ENCODE peak calls at places on chromosomes 16 and 17, in eight cellular contexts. G is adrenal gland, P is lung, H is foreskin fibroblast, N is pancreas, Z is suprapubic skin, Q is breast epithelium, E is upper lobe of right lung. U is an unnamed sample.

GRCh38 chr17:40975516-40975915 is 8.6 kb downstream of the KRT40 start:
- DNase-seq in Z (no peak), Q (no peak), E (no peak), P (no peak), H (no peak), G (no peak), N (no peak), U (no peak)

GRCh38 chr16:66594739-66595138 is 9.8 kb upstream of the CMTM3 start:
- DNase-seq in N (no peak), E (no peak), H (no peak), G (no peak), P (no peak), Z (no peak), Q (no peak), U (no peak)

GRCh38 chr16:67943619-67944503 is at the start of gene LCAT:
- DNase-seq in P (peak; percentile 55), N (no peak), Z (no peak), H (peak; percentile 58), E (no peak), G (peak; percentile 73), Q (no peak), U (no peak)

GRCh38 chr16:89314357-89314756 is 96.9 kb downstream of the ZNF778 start:
- DNase-seq in N (no peak), E (no peak), P (no peak), Z (no peak), H (no peak), Q (no peak), G (no peak), U (no peak)

GRCh38 chr17:16923097-16923903 is 48.6 kb downstream of the TNFRSF13B start:
- DNase-seq in Z (peak; percentile 61), G (no peak), P (no peak), H (no peak), Q (peak; percentile 39), N (no peak), E (peak; percentile 53), U (no peak)

GRCh38 chr17:43713494-43714162 is 45.0 kb downstream of the SOST start:
- DNase-seq in P (no peak), Q (no peak), Z (no peak), N (peak; percentile 74), E (no peak), H (peak; percentile 78), G (no peak), U (no peak)

GRCh38 chr16:65392831-65393565 is 271.1 kb upstream of the CDH11 start:
- DNase-seq in H (no peak), P (no peak), G (no peak), E (no peak), N (no peak), Z (no peak), Q (no peak), U (no peak)

GRCh38 chr17:40112718-40113109 is 9.1 kb upstream of the MSL1 start:
- DNase-seq in H (no peak), N (no peak), E (no peak), Q (peak; percentile 41), G (peak; percentile 19), P (no peak), Z (no peak), U (no peak)

GRCh38 chr17:50604470-50604869 is 30.2 kb upstream of the ABCC3 start:
- DNase-seq in G (peak; percentile 42), H (peak; percentile 50), P (no peak), N (no peak), E (no peak), Q (no peak), Z (no peak), U (no peak)

GRCh38 chr17:34387566-34387965 is 24.5 kb upstream of the CCL1 start:
- DNase-seq in H (no peak), G (no peak), P (no peak), Z (no peak), Q (no peak), E (no peak), N (no peak), U (no peak)

GRCh38 chr16:81029930-81030604 is 5.6 kb upstream of the ATMIN start:
- DNase-seq in N (no peak), H (no peak), E (no peak), G (no peak), P (no peak), Z (no peak), Q (no peak), U (no peak)

GRCh38 chr17:1882836-1883235 is 53.0 kb downstream of the RPA1 start:
- DNase-seq in N (no peak), Z (no peak), Q (no peak), H (peak; percentile 61), P (no peak), E (peak; percentile 32), G (no peak), U (no peak)

GRCh38 chr17:70863436-70864248 is 694.3 kb downstream of the KCNJ2 start:
- DNase-seq in Q (no peak), P (no peak), Z (no peak), E (no peak), N (no peak), G (peak; percentile 16), H (peak; percentile 60), U (no peak)

GRCh38 chr17:66339563-66339962 is 37.1 kb downstream of the PRKCA start:
- DNase-seq in E (no peak), P (no peak), Z (no peak), Q (no peak), G (no peak), H (no peak), N (no peak), U (no peak)

GRCh38 chr16:66070140-66070887 is 296.2 kb upstream of the CDH5 start:
- DNase-seq in H (peak; percentile 66), N (no peak), P (peak; percentile 73), E (peak; percentile 68), G (peak; percentile 38), Q (no peak), Z (no peak), U (peak; percentile 82)

GRCh38 chr16:3444032-3444388 is 530 bp downstream of the NAA60 start:
- DNase-seq in G (peak; percentile 46), Q (no peak), P (no peak), E (no peak), H (peak; percentile 84), N (no peak), Z (no peak), U (peak; percentile 38)

GRCh38 chr17:77385750-77386501 is 245.2 kb downstream of the SEC14L1 start:
- DNase-seq in G (peak; percentile 54), E (peak; percentile 82), N (no peak), Q (no peak), P (peak; percentile 56), Z (no peak), H (peak; percentile 80), U (no peak)

GRCh38 chr17:4934173-4934979 is 2.3 kb downstream of the GP1BA start:
- DNase-seq in E (peak; percentile 71), H (peak; percentile 68), N (peak; percentile 73), P (no peak), Z (no peak), Q (peak; percentile 69), G (no peak), U (no peak)

GRCh38 chr17:73872816-73873215 is 228.6 kb upstream of the SDK2 start:
- DNase-seq in N (no peak), G (no peak), Z (no peak), P (no peak), H (no peak), Q (no peak), E (no peak), U (no peak)

GRCh38 chr17:77146882-77147281 is 6.1 kb downstream of the SEC14L1 start:
- DNase-seq in Q (no peak), G (peak; percentile 72), H (no peak), N (peak; percentile 84), E (peak; percentile 84), Z (no peak), P (peak; percentile 55), U (no peak)

GRCh38 chr17:64771980-64772844 is 110.1 kb upstream of the SMURF2 start:
- DNase-seq in E (no peak), Q (no peak), P (no peak), Z (peak; percentile 65), H (no peak), N (no peak), G (no peak), U (no peak)

GRCh38 chr16:88022076-88023042 is 71.1 kb downstream of the BANP start:
- DNase-seq in H (no peak), Q (peak; percentile 34), N (peak; percentile 45), E (peak; percentile 33), P (no peak), G (no peak), Z (no peak), U (no peak)

DNA sequence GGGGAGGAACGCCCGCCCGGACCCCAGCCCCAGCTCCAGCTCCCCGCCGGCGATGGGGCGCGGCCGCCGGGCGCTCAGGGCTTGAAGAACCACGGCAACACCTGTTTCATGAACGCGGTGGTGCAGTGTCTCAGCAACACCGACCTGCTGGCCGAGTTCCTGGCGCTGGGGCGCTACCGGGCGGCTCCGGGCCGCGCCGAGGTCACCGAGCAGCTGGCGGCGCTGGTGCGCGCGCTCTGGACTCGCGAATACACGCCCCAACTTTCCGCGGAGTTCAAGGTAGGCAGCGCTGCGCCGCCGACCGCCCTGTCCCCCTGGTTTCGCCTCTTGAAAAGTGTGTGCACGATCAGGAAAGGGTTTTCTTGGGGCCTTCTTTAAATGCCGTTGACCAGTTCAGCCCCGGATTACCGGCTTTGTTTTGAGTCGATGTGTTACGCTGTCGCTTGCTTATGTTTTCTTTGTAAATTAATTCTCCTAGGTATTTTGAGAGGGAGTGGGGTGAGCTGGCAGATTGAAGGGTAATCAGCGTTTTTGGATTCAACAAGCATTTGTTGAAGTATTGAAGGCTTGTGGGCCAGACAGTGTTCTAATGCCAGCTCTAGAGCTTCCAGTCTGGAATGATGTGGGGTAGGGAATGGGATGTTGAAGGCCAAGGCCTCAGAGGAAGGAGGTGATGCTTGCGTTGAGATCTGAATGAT is 690 bp downstream of the USP43 start:
- DNase-seq in Q (peak; percentile 66), G (peak; percentile 14), H (peak; percentile 43), P (peak; percentile 65), N (peak; percentile 88), Z (peak; percentile 54), E (peak; percentile 89), U (no peak)
- TF ChIP-seq CTCF in Q (no peak), G (no peak), H (no peak), P (no peak), N (no peak), Z (no peak), E (peak; percentile 10), U (no peak)

GRCh38 chr16:831571-832443 is 31.3 kb upstream of the GNG13 start:
- DNase-seq in G (no peak), H (no peak), E (no peak), P (no peak), Q (no peak), Z (no peak), N (no peak), U (no peak)
- TF ChIP-seq CTCF in G (no peak), H (no peak), E (no peak), P (no peak), Q (no peak), Z (no peak), N (no peak), U (no peak)

GRCh38 chr17:22517716-22518115 is 825.4 kb downstream of the KCNJ18 start:
- DNase-seq in P (no peak), H (no peak), Z (no peak), N (peak; percentile 28), E (no peak), G (no peak), Q (no peak), U (no peak)
- TF ChIP-seq CTCF in P (no peak), H (no peak), Z (no peak), N (no peak), E (no peak), G (no peak), Q (no peak), U (no peak)

DNA sequence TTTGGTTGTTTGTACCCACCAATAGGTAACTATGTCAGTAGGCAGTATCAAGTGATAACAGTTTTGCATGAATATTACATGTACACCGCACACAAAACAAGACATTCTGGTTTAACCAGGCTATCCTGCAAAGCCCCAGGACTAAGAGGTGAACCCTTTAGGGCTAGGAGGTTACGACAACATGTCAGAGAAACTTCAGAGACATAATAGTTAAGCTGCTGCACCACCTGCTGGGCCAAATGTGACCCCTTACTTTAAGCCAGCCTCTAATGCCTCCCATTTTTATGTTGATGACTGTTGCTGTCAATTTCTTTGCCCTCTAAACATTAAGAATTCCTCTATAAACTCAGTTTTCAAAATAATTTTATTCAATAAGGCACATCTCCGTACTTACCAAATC is 15.4 kb downstream of the SRP68 start:
- DNase-seq in G (no peak), E (peak; percentile 31), Q (no peak), P (no peak), H (no peak), N (no peak), Z (no peak), U (no peak)
- TF ChIP-seq CTCF in G (no peak), E (no peak), Q (no peak), P (no peak), H (no peak), N (no peak), Z (no peak), U (no peak)